ENCODE peak calls at places on chromosomes 3 and 15, in ten cellular contexts. B, W, O, Z, T, D, U, M, S and Y are unnamed samples.

GRCh38 chr3:14549256-14549931 is 9.3 kb upstream of the GRIP2 start:
- DNase-seq in O (peak), B (no peak), S (no peak), U (no peak), M (no peak), D (no peak), W (no peak), Z (peak), T (peak), Y (no peak)

GRCh38 chr3:29823233-29823632 is 542.4 kb downstream of the RBMS3 start:
- DNase-seq in W (no peak), T (no peak), U (no peak), M (no peak), B (no peak), O (no peak), S (no peak), D (no peak), Z (no peak), Y (no peak)

GRCh38 chr3:121698914-121699313 is 38.2 kb upstream of the HCLS1 start:
- DNase-seq in D (no peak), O (no peak), S (no peak), M (no peak), Z (no peak), B (no peak), T (peak), U (no peak), W (no peak), Y (no peak)

GRCh38 chr3:160804762-160805161 is 48.7 kb downstream of the PPM1L start:
- DNase-seq in O (no peak), U (no peak), T (peak), D (no peak), Z (no peak), M (no peak), S (no peak), W (no peak), B (no peak), Y (no peak)

GRCh38 chr15:43901485-43901884 is 74.7 kb downstream of the WDR76 start:
- DNase-seq in W (no peak), T (no peak), B (no peak), S (no peak), M (no peak), Z (peak), O (no peak), U (no peak), D (no peak), Y (no peak)

GRCh38 chr3:115348391-115348790 is 201.3 kb upstream of the ZBTB20 start:
- DNase-seq in O (no peak), T (no peak), M (no peak), D (no peak), U (no peak), Z (no peak), B (no peak), W (no peak), S (no peak), Y (no peak)

GRCh38 chr15:61063875-61064320 is 165.2 kb downstream of the RORA start:
- DNase-seq in U (no peak), D (no peak), S (no peak), O (no peak), B (no peak), Z (no peak), T (no peak), M (peak), W (peak), Y (no peak)

GRCh38 chr15:95129589-95129988 is 898.2 kb downstream of the MCTP2 start:
- DNase-seq in M (no peak), O (peak), B (no peak), S (no peak), W (no peak), D (no peak), Z (peak), U (no peak), T (peak), Y (no peak)

GRCh38 chr3:53705024-53705750 is 141.0 kb downstream of the CHDH start:
- DNase-seq in B (no peak), M (no peak), O (no peak), W (no peak), S (no peak), Z (no peak), U (no peak), T (no peak), D (no peak), Y (no peak)

GRCh38 chr3:101423984-101424888 is 88.8 kb downstream of the SENP7 start:
- DNase-seq in M (no peak), O (no peak), T (no peak), U (no peak), W (no peak), S (no peak), Z (no peak), D (no peak), B (peak), Y (no peak)

GRCh38 chr3:49747792-49748480 is 24.2 kb upstream of the GMPPB start:
- DNase-seq in O (peak), D (no peak), Z (peak), B (no peak), T (peak), S (no peak), U (no peak), M (no peak), W (peak), Y (no peak)

GRCh38 chr3:69051796-69052566 is at the start of gene TMF1:
- DNase-seq in S (peak), U (peak), B (peak), T (peak), W (peak), Z (peak), O (peak), D (peak), M (peak), Y (peak)

GRCh38 chr3:184805351-184806038 is 6.5 kb upstream of the VPS8 start:
- DNase-seq in D (no peak), S (no peak), O (no peak), Z (no peak), W (no peak), T (no peak), M (no peak), U (no peak), B (no peak), Y (no peak)

GRCh38 chr15:60589253-60589652 is 110.3 kb upstream of the ICE2 start:
- DNase-seq in T (no peak), O (no peak), M (no peak), W (no peak), D (no peak), Z (no peak), U (no peak), S (no peak), B (peak), Y (no peak)

GRCh38 chr15:48451241-48451640 is 120.0 kb downstream of the DUT start:
- DNase-seq in Z (no peak), S (no peak), M (no peak), O (no peak), D (no peak), U (no peak), T (no peak), B (no peak), W (no peak), Y (no peak)

DNA sequence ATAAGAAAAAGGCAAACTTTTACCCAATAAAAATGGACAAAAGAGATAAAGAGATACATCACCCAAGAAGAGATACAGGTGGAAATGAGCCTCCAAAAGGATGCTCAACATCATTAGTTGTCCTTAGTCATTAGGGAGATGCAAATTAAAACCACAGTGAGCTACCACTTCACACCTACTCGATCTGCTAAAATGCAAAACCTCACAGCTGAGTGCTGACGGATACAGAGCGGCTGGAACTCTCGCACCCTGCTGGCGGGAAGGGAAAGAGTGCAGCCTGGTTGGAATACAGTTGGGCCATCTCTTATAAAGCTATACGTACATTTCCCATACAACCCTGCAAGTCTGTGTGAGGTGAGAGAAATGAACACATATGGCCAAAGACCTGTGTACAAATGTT is 78.5 kb upstream of the PRR20G start:
- DNase-seq in B (no peak), O (no peak), U (no peak), W (no peak), M (no peak), S (no peak), Z (peak), T (peak), D (no peak), Y (no peak)
- TF ChIP-seq CTCF in B (no peak), O (peak), U (no peak), W (no peak), M (no peak), S (no peak), Z (peak), T (peak), D (no peak), Y (no peak)

DNA sequence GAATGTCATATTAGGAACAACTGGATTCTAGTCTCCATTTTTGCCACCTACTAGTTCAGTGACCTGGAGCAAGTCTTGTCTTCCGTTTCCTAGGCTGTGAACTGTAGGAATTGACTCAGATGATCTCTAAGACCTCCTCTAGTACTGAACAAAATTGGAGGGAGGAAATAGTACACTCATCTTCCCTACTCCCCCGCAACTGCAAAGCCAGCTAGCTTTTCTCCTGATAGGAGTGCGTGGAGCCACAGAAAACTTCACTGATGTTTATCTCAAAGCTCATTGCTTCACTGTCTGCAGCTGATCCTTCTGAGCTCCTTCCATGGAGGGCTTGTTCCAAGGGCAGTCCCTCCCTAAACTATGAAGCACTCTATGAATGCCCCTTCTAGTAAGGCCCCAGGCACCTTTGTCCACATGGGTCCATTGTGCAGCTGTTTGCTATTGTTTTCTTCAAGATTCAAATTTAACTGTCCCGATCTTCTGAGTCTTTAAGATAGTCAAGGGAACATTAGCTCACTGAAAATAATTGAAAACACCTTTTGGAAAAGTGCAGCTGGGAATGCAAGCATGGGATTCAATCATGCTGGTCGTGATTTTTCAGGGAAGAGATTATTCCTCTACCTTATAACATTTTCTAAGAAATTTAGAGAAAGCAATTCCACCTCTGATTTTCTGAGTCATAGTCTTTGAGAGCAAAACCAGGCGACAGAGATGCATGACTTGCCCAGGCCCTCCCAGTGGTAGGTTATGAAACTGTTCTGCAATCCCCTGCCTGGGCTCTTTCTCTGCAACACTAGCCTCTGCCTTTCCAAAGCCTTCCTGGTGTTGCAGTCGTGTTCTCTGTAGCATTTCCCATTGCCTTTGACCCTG is 24.3 kb downstream of the FILIP1L start:
- DNase-seq in D (no peak), T (peak), O (peak), M (no peak), U (no peak), W (peak), B (no peak), S (no peak), Z (peak), Y (no peak)
- TF ChIP-seq CTCF in D (no peak), T (peak), O (peak), M (peak), U (peak), W (peak), B (no peak), S (peak), Z (peak), Y (no peak)

DNA sequence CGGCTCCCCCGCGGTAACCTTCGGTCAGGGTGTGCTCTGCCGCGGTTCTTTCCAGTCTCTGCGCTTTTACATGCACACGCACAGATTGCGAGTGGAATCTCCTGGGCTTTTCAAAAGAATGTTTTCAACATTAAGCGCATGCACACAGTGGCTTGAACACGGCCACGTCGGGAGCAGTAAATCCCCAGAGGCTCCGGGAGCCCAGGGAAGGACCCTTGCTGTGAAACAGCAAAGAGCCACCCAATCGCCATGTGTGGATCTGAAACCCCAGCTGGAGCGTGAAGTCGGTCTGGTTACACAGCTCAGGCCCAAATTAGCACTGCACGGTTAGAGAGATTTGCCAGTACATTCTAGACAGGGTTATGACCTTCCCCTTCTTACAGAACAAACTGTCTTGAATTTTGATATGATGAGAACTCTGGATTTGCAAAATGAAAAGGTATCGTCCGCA is 869 bp upstream of the RGMA start:
- DNase-seq in W (no peak), S (peak), T (no peak), U (no peak), O (no peak), D (no peak), Z (no peak), M (no peak), B (no peak), Y (no peak)
- TF ChIP-seq CTCF in W (no peak), S (no peak), T (no peak), U (no peak), O (no peak), D (no peak), Z (no peak), M (no peak), B (no peak), Y (no peak)

GRCh38 chr3:149383703-149384102 is 6.3 kb upstream of the TM4SF1 start:
- DNase-seq in O (no peak), W (no peak), Z (no peak), B (no peak), T (no peak), M (no peak), U (no peak), D (no peak), S (no peak), Y (no peak)

GRCh38 chr3:149386299-149386606 is 8.8 kb upstream of the TM4SF1 start:
- DNase-seq in T (no peak), W (no peak), B (no peak), U (no peak), Z (no peak), S (no peak), D (no peak), M (no peak), O (no peak), Y (no peak)

GRCh38 chr3:149384911-149385321 is 7.5 kb upstream of the TM4SF1 start:
- DNase-seq in O (peak), T (peak), W (peak), S (no peak), U (no peak), D (no peak), M (no peak), Z (peak), B (no peak), Y (no peak)

GRCh38 chr3:149384167-149384566 is 6.7 kb upstream of the TM4SF1 start:
- DNase-seq in M (no peak), T (no peak), U (no peak), Z (no peak), D (no peak), S (no peak), B (no peak), W (no peak), O (no peak), Y (no peak)

GRCh38 chr3:149385617-149386298 is 8.3 kb upstream of the TM4SF1 start:
- DNase-seq in S (no peak), O (no peak), T (no peak), M (no peak), Z (no peak), B (no peak), U (no peak), W (no peak), D (no peak), Y (no peak)
- TF ChIP-seq CTCF in S (no peak), O (no peak), T (no peak), M (no peak), Z (no peak), B (no peak), U (no peak), W (no peak), D (no peak), Y (no peak)

GRCh38 chr3:132722165-132723023 is at the start of gene NPHP3:
- DNase-seq in M (peak), T (peak), O (peak), U (peak), S (peak), Z (peak), D (peak), B (peak), W (peak), Y (peak)
- TF ChIP-seq CTCF in M (no peak), T (no peak), O (no peak), U (no peak), S (no peak), Z (no peak), D (no peak), B (no peak), W (no peak), Y (no peak)

GRCh38 chr3:138114988-138115971 is at the start of gene DZIP1L:
- DNase-seq in M (peak), B (no peak), S (peak), U (no peak), D (peak), Z (peak), O (peak), T (peak), W (peak), Y (peak)
- TF ChIP-seq CTCF in M (peak), B (no peak), S (peak), U (peak), D (peak), Z (peak), O (peak), T (no peak), W (peak), Y (no peak)

GRCh38 chr3:94291686-94292085 is 228.8 kb downstream of the NSUN3 start:
- DNase-seq in M (no peak), T (no peak), W (no peak), O (no peak), D (no peak), S (no peak), Z (no peak), B (no peak), U (no peak), Y (no peak)

GRCh38 chr3:94285874-94286273 is 223.0 kb downstream of the NSUN3 start:
- DNase-seq in S (no peak), U (no peak), M (no peak), B (no peak), D (no peak), W (peak), Z (no peak), T (peak), O (no peak), Y (no peak)
- TF ChIP-seq CTCF in S (no peak), U (peak), M (no peak), B (no peak), D (peak), W (peak), Z (peak), T (peak), O (peak), Y (no peak)

GRCh38 chr3:109696932-109697331 is 359.6 kb upstream of the DPPA4 start:
- DNase-seq in U (no peak), O (no peak), Z (no peak), D (no peak), M (no peak), T (no peak), S (no peak), B (no peak), W (no peak), Y (no peak)
- TF ChIP-seq CTCF in U (no peak), O (no peak), Z (no peak), D (no peak), M (no peak), T (peak), S (no peak), B (no peak), W (peak), Y (no peak)